ENCODE peak calls at places on chromosomes 2 and 18, in four cellular contexts. One of them, this sample, is unnamed. For H3K4me1, the result is how much of the 10 kb centered on the place peaks cover.

GRCh38 chr2:74262681-74263080 is 64.3 kb downstream of the MTHFD2 start:
- DNase-seq in mesendoderm: no peak
- DNase-seq in mucosa of descending colon: no peak
- DNase-seq in transverse colon: no peak
- DNase-seq in this sample: no peak

GRCh38 chr18:30987479-30988241 is 54.9 kb downstream of the DSC3 start:
- DNase-seq in transverse colon: peak
- DNase-seq in mesendoderm: no peak
- DNase-seq in mucosa of descending colon: peak
- DNase-seq in this sample: peak

GRCh38 chr18:77119851-77120491 is 12.6 kb downstream of the MBP start:
- DNase-seq in mucosa of descending colon: peak
- DNase-seq in transverse colon: no peak
- DNase-seq in mesendoderm: no peak
- DNase-seq in this sample: no peak

GRCh38 chr2:10538224-10538894 is 90.2 kb upstream of the ODC1 start:
- DNase-seq in transverse colon: no peak
- DNase-seq in mucosa of descending colon: no peak
- DNase-seq in mesendoderm: no peak
- DNase-seq in this sample: no peak

GRCh38 chr2:172345951-172346555 is 81.3 kb upstream of the ITGA6 start:
- DNase-seq in mucosa of descending colon: no peak
- DNase-seq in mesendoderm: no peak
- DNase-seq in transverse colon: no peak
- DNase-seq in this sample: no peak

GRCh38 chr2:191915750-191916149 is 68.9 kb upstream of the CAVIN2 start:
- DNase-seq in mesendoderm: no peak
- DNase-seq in mucosa of descending colon: no peak
- DNase-seq in transverse colon: no peak
- DNase-seq in this sample: no peak

GRCh38 chr2:73237168-73237567 is 3.1 kb downstream of the CCT7 start:
- DNase-seq in mesendoderm: no peak
- DNase-seq in transverse colon: no peak
- DNase-seq in mucosa of descending colon: no peak
- DNase-seq in this sample: no peak

GRCh38 chr2:30234180-30234971 is 3.0 kb downstream of the LBH start:
- DNase-seq in mucosa of descending colon: no peak
- DNase-seq in transverse colon: peak
- DNase-seq in mesendoderm: peak
- DNase-seq in this sample: no peak

GRCh38 chr2:17171446-17172049 is 346.7 kb downstream of the RAD51AP2 start:
- DNase-seq in mucosa of descending colon: no peak
- DNase-seq in mesendoderm: peak
- DNase-seq in transverse colon: no peak
- DNase-seq in this sample: no peak

GRCh38 chr2:144471316-144472045 is 48.4 kb downstream of the ZEB2 start:
- DNase-seq in mucosa of descending colon: no peak
- DNase-seq in mesendoderm: no peak
- DNase-seq in transverse colon: no peak
- DNase-seq in this sample: no peak

GRCh38 chr2:226115832-226116200 is 683.8 kb downstream of the IRS1 start:
- DNase-seq in transverse colon: no peak
- DNase-seq in mucosa of descending colon: no peak
- DNase-seq in mesendoderm: peak
- DNase-seq in this sample: no peak

GRCh38 chr2:226116346-226116745 is 683.3 kb downstream of the IRS1 start:
- DNase-seq in mesendoderm: no peak
- DNase-seq in transverse colon: no peak
- DNase-seq in mucosa of descending colon: no peak
- DNase-seq in this sample: no peak

GRCh38 chr2:226115102-226115831 is 684.4 kb downstream of the IRS1 start:
- DNase-seq in mucosa of descending colon: no peak
- DNase-seq in mesendoderm: peak
- DNase-seq in transverse colon: no peak
- DNase-seq in this sample: no peak

GRCh38 chr2:226118471-226119429 is 680.9 kb downstream of the IRS1 start:
- DNase-seq in mucosa of descending colon: no peak
- DNase-seq in transverse colon: no peak
- DNase-seq in mesendoderm: no peak
- DNase-seq in this sample: no peak

GRCh38 chr2:226117506-226118065 is 682.0 kb downstream of the IRS1 start:
- DNase-seq in mucosa of descending colon: no peak
- DNase-seq in mesendoderm: no peak
- DNase-seq in transverse colon: no peak
- DNase-seq in this sample: no peak
- H3K4me1 ChIP-seq in mucosa of descending colon: under half
- H3K4me1 ChIP-seq in mesendoderm: under half
- H3K4me1 ChIP-seq in transverse colon: under half
- H3K4me1 ChIP-seq in this sample: under half

GRCh38 chr2:230735884-230736283 is 23.2 kb downstream of the CAB39 start:
- DNase-seq in transverse colon: no peak
- DNase-seq in mesendoderm: no peak
- DNase-seq in mucosa of descending colon: no peak
- DNase-seq in this sample: no peak
- H3K4me1 ChIP-seq in transverse colon: half or more
- H3K4me1 ChIP-seq in mesendoderm: under half
- H3K4me1 ChIP-seq in mucosa of descending colon: half or more
- H3K4me1 ChIP-seq in this sample: under half

GRCh38 chr18:8948471-8949149 is 153.9 kb upstream of the NDUFV2 start:
- DNase-seq in transverse colon: no peak
- DNase-seq in mucosa of descending colon: no peak
- DNase-seq in mesendoderm: peak
- DNase-seq in this sample: no peak
- H3K4me1 ChIP-seq in transverse colon: under half
- H3K4me1 ChIP-seq in mucosa of descending colon: under half
- H3K4me1 ChIP-seq in mesendoderm: under half
- H3K4me1 ChIP-seq in this sample: under half

DNA sequence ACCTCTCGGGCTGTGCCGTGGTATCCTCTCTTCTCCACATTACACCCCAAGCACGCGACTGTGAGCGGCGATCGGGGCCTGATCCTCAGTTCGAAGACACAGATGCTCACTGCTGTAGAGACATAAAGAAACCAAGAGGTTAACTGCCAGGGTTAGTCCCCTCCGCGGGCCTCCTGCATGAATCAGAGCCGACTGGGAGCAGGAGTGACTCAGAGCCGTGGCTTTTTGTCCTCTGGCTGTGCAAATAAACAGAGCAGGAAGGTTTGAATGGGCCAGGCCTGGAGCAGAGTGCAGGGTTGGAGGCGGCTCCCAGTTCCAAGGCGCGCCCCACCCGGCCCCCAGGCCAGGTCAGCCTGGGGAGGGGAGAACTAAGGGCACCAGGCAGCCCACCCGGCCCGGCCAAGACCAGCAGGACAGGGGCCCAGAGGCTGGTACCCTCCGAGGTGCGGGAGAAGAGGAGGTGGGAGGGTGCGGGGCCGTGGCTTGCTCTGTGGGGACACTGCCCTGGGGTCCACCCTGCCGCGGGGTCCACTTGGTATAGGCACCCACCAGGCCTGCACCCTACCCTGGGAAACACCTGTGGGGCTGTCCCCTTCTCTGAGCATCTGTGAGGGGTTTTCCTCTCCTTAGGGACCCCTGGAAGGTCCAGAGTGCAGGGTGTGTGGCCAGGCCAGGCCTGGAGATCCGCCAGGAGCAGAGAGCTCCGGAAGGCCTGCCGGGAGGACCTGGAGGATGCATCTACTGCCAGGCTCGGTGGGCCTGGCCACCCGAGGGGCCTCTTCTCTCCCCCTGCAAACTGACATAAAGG is 16.5 kb downstream of the TWIST2 start:
- DNase-seq in transverse colon: peak
- DNase-seq in mucosa of descending colon: peak
- DNase-seq in mesendoderm: peak
- DNase-seq in this sample: peak
- H3K4me1 ChIP-seq in transverse colon: under half
- H3K4me1 ChIP-seq in mucosa of descending colon: under half
- H3K4me1 ChIP-seq in mesendoderm: under half
- H3K4me1 ChIP-seq in this sample: half or more

GRCh38 chr2:160372010-160372356 is 121.6 kb downstream of the RBMS1 start:
- DNase-seq in transverse colon: no peak
- DNase-seq in mucosa of descending colon: no peak
- DNase-seq in mesendoderm: no peak
- DNase-seq in this sample: no peak

GRCh38 chr2:160372585-160372984 is 121.0 kb downstream of the RBMS1 start:
- DNase-seq in mesendoderm: peak
- DNase-seq in transverse colon: no peak
- DNase-seq in mucosa of descending colon: no peak
- DNase-seq in this sample: no peak

GRCh38 chr2:160368988-160369935 is 124.3 kb downstream of the RBMS1 start:
- DNase-seq in transverse colon: no peak
- DNase-seq in mesendoderm: peak
- DNase-seq in mucosa of descending colon: no peak
- DNase-seq in this sample: no peak

GRCh38 chr2:160373263-160374019 is 120.2 kb downstream of the RBMS1 start:
- DNase-seq in mucosa of descending colon: no peak
- DNase-seq in transverse colon: no peak
- DNase-seq in mesendoderm: no peak
- DNase-seq in this sample: no peak

DNA sequence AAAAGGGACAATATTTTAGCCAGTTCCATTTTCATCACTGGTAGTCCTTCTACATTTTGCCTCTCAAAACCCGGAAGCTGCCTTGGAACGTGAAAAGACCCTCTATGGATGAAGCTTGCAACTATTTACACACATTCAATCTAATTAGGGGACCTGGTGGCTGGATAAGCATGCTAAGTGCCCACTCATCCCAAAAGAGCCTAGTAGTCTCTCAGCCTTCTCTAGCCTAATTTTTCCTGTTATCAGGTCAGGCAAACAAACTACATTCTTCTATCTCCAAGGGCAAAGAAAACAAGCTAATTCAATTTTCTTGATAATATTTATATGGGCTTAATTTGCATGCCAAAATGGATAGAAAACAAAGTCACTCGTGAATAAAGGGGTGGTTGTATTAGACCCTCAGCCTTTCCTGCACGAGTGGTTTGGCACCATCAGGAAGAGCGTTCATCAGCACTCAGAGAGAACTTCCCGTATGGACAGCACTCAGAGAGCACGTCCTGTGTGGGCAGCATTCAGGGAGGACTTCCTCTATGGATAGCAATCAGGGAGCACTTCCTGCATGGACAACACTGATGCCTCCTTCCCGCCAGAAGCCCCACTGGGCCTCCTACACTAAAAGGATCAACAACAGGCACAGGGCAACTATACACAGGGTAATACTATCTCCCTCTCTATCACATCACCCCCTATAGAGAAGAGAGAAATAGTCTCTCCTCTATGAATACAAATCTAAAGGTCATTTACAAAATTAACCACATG is 122.2 kb downstream of the RBMS1 start:
- DNase-seq in transverse colon: no peak
- DNase-seq in mesendoderm: peak
- DNase-seq in mucosa of descending colon: no peak
- DNase-seq in this sample: no peak
- H3K4me1 ChIP-seq in transverse colon: half or more
- H3K4me1 ChIP-seq in mesendoderm: under half
- H3K4me1 ChIP-seq in mucosa of descending colon: under half
- H3K4me1 ChIP-seq in this sample: half or more

GRCh38 chr2:158043181-158043948 is 58.3 kb upstream of the UPP2 start:
- DNase-seq in mesendoderm: peak
- DNase-seq in mucosa of descending colon: no peak
- DNase-seq in transverse colon: no peak
- DNase-seq in this sample: no peak

GRCh38 chr2:158048327-158048726 is 53.3 kb upstream of the UPP2 start:
- DNase-seq in mesendoderm: no peak
- DNase-seq in mucosa of descending colon: no peak
- DNase-seq in transverse colon: no peak
- DNase-seq in this sample: no peak

GRCh38 chr2:158042666-158043065 is 59.0 kb upstream of the UPP2 start:
- DNase-seq in mucosa of descending colon: no peak
- DNase-seq in transverse colon: no peak
- DNase-seq in mesendoderm: peak
- DNase-seq in this sample: no peak

GRCh38 chr2:158047156-158047611 is 54.5 kb upstream of the UPP2 start:
- DNase-seq in mucosa of descending colon: no peak
- DNase-seq in transverse colon: no peak
- DNase-seq in mesendoderm: peak
- DNase-seq in this sample: no peak

DNA sequence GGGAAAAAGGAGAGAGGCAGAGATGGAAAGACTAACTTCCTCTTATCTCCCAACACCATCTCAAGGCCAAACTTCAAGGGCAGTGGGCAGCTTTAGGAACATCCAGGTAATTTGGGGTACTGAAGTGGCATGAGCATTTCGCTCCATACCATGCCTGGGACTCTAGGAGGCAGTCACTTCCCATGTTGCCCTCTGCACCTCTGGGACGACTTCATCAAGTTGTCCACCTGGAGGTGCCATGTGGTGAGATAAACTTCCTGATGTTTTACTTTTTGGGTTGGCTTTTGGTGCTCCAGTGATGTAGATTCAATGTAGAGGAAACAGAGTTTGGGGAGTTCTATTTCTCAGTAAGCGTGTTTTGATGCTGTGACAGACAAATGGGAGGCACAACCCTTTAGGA is 56.3 kb upstream of the UPP2 start:
- DNase-seq in transverse colon: peak
- DNase-seq in mesendoderm: peak
- DNase-seq in mucosa of descending colon: peak
- DNase-seq in this sample: no peak
- H3K4me1 ChIP-seq in transverse colon: under half
- H3K4me1 ChIP-seq in mesendoderm: under half
- H3K4me1 ChIP-seq in mucosa of descending colon: under half
- H3K4me1 ChIP-seq in this sample: under half

This sample was measured in esophagus squamous epithelium.